ENCODE peak calls at places on chromosomes 4 and X, in nine cellular contexts. M, S, R, U, A, W, E, C and Z are unnamed samples.

GRCh38 chr4:66964467-66964866 is 580.8 kb downstream of the CENPC start:
- DNase-seq in M (no peak), S (no peak), R (no peak), U (no peak), A (no peak), W (no peak), E (no peak), C (no peak), Z (no peak)

GRCh38 chr4:152454398-152455011 is 81.4 kb downstream of the FBXW7 start:
- DNase-seq in M (peak; percentile 54), S (peak; percentile 3), R (no peak), U (no peak), A (peak; percentile 7), W (no peak), E (peak; percentile 12), C (peak; percentile 47), Z (peak; percentile 26)

GRCh38 chr4:103400405-103400804 is 202.3 kb upstream of the CENPE start:
- DNase-seq in M (no peak), S (no peak), R (no peak), U (no peak), A (no peak), W (no peak), E (no peak), C (no peak), Z (no peak)

GRCh38 chrX:71618303-71618721 is at the start of gene CXCR3:
- DNase-seq in M (no peak), S (no peak), R (peak; percentile 46), U (no peak), A (peak; percentile 89), W (peak; percentile 61), E (no peak), C (peak; percentile 59), Z (no peak)

GRCh38 chrX:16997313-16997712 is 50.9 kb downstream of the REPS2 start:
- DNase-seq in M (no peak), S (no peak), R (no peak), U (no peak), A (no peak), W (no peak), E (no peak), C (no peak), Z (no peak)

GRCh38 chrX:103520391-103520790 is 1.1 kb upstream of the RAB40A start:
- DNase-seq in M (peak; percentile 39), S (no peak), R (no peak), U (no peak), A (no peak), W (no peak), E (no peak), C (no peak), Z (no peak)

GRCh38 chrX:119488749-119489148 is 20.5 kb downstream of the SLC25A5 start:
- DNase-seq in M (peak; percentile 47), S (no peak), R (no peak), U (peak; percentile 53), A (peak; percentile 46), W (no peak), E (peak; percentile 81), C (peak; percentile 45), Z (no peak)

GRCh38 chr4:187469627-187470026 is 525.9 kb upstream of the ZFP42 start:
- DNase-seq in M (peak; percentile 28), S (no peak), R (no peak), U (no peak), A (no peak), W (no peak), E (no peak), C (no peak), Z (no peak)

GRCh38 chr4:6574747-6575502 is at the start of gene MAN2B2:
- DNase-seq in M (peak; percentile 98), S (peak; percentile 84), R (peak; percentile 99), U (peak; percentile 95), A (peak; percentile 83), W (peak; percentile 97), E (peak; percentile 64), C (peak; percentile 85), Z (peak; percentile 29)

GRCh38 chrX:121254336-121254735 is 206.9 kb downstream of the GLUD2 start:
- DNase-seq in M (no peak), S (peak; percentile 0), R (no peak), U (no peak), A (no peak), W (no peak), E (peak; percentile 4), C (no peak), Z (no peak)

GRCh38 chr4:77819836-77820679 is 890 bp upstream of the CNOT6L start:
- DNase-seq in M (peak; percentile 87), S (peak; percentile 93), R (peak; percentile 67), U (peak; percentile 89), A (peak; percentile 92), W (peak; percentile 98), E (peak; percentile 82), C (peak; percentile 95), Z (peak; percentile 41)

GRCh38 chr4:173767650-173768049 is 237.6 kb upstream of the HAND2 start:
- DNase-seq in M (no peak), S (no peak), R (no peak), U (no peak), A (no peak), W (no peak), E (no peak), C (no peak), Z (no peak)

GRCh38 chr4:177478496-177478895 is 36.3 kb upstream of the AGA start:
- DNase-seq in M (no peak), S (no peak), R (no peak), U (no peak), A (no peak), W (no peak), E (no peak), C (no peak), Z (no peak)

GRCh38 chr4:177855543-177856197 is 413.4 kb upstream of the AGA start:
- DNase-seq in M (no peak), S (no peak), R (no peak), U (no peak), A (no peak), W (no peak), E (no peak), C (no peak), Z (no peak)

GRCh38 chr4:2757426-2757825 is 1.3 kb upstream of the TNIP2 start:
- DNase-seq in M (no peak), S (no peak), R (no peak), U (no peak), A (no peak), W (peak; percentile 41), E (no peak), C (no peak), Z (no peak)

GRCh38 chr4:186999676-187000075 is 276.0 kb upstream of the FAT1 start:
- DNase-seq in M (no peak), S (no peak), R (no peak), U (no peak), A (no peak), W (no peak), E (no peak), C (no peak), Z (no peak)

GRCh38 chr4:90171491-90171890 is 44.3 kb downstream of the CCSER1 start:
- DNase-seq in M (no peak), S (no peak), R (no peak), U (no peak), A (no peak), W (no peak), E (no peak), C (no peak), Z (no peak)

GRCh38 chr4:146582864-146583263 is 55.8 kb upstream of the POU4F2 start:
- DNase-seq in M (no peak), S (no peak), R (no peak), U (no peak), A (no peak), W (no peak), E (no peak), C (no peak), Z (no peak)

GRCh38 chr4:160026720-160027119 is 923.8 kb downstream of the RAPGEF2 start:
- DNase-seq in M (no peak), S (no peak), R (no peak), U (peak; percentile 38), A (peak; percentile 36), W (no peak), E (peak; percentile 80), C (no peak), Z (no peak)

GRCh38 chr4:164424852-164425251 is 329.1 kb upstream of the SMIM31 start:
- DNase-seq in M (no peak), S (no peak), R (no peak), U (no peak), A (no peak), W (no peak), E (no peak), C (no peak), Z (no peak)

GRCh38 chr4:22237155-22237751 is 278.6 kb downstream of the ADGRA3 start:
- DNase-seq in M (no peak), S (peak; percentile 47), R (no peak), U (peak; percentile 34), A (peak; percentile 35), W (peak; percentile 50), E (peak; percentile 13), C (no peak), Z (no peak)

GRCh38 chrX:78665286-78665685 is 6.2 kb upstream of the RTL3 start:
- DNase-seq in M (no peak), S (no peak), R (no peak), U (no peak), A (no peak), W (no peak), E (no peak), C (no peak), Z (no peak)

GRCh38 chr4:10832989-10833635 is 148.5 kb upstream of the CLNK start:
- DNase-seq in M (no peak), S (no peak), R (no peak), U (no peak), A (no peak), W (no peak), E (no peak), C (no peak), Z (no peak)

GRCh38 chrX:108186811-108187210 is 95.2 kb downstream of the ATG4A start:
- DNase-seq in M (peak; percentile 46), S (no peak), R (no peak), U (no peak), A (no peak), W (no peak), E (peak; percentile 48), C (no peak), Z (peak; percentile 25)

GRCh38 chrX:150513564-150513963 is 54.9 kb upstream of the MTM1 start:
- DNase-seq in M (no peak), S (no peak), R (no peak), U (no peak), A (no peak), W (no peak), E (no peak), C (no peak), Z (no peak)

GRCh38 chrX:102765794-102766193 is 45.3 kb downstream of the GPRASP3 start:
- DNase-seq in M (peak; percentile 62), S (no peak), R (no peak), U (no peak), A (no peak), W (no peak), E (peak; percentile 2), C (no peak), Z (no peak)

GRCh38 chr4:1910643-1911042 is 39.5 kb downstream of the NSD2 start:
- DNase-seq in M (peak; percentile 75), S (peak; percentile 49), R (no peak), U (peak; percentile 67), A (peak; percentile 27), W (no peak), E (peak; percentile 45), C (peak; percentile 35), Z (peak; percentile 18)

GRCh38 chr4:7852568-7853185 is 87.0 kb downstream of the AFAP1 start:
- DNase-seq in M (no peak), S (no peak), R (no peak), U (no peak), A (no peak), W (no peak), E (no peak), C (no peak), Z (no peak)

GRCh38 chrX:150450519-150451177 is 87.5 kb downstream of the MAMLD1 start:
- DNase-seq in M (no peak), S (no peak), R (no peak), U (no peak), A (peak; percentile 37), W (no peak), E (no peak), C (no peak), Z (no peak)

GRCh38 chr4:121340247-121340646 is 40.6 kb downstream of the QRFPR start:
- DNase-seq in M (no peak), S (no peak), R (no peak), U (no peak), A (no peak), W (no peak), E (no peak), C (no peak), Z (no peak)

GRCh38 chr4:106717094-106717493 is 319.0 kb downstream of the DKK2 start:
- DNase-seq in M (peak; percentile 13), S (no peak), R (no peak), U (no peak), A (no peak), W (no peak), E (no peak), C (no peak), Z (no peak)